ENCODE peak calls at places on chromosome 10, in seven cellular contexts. O, Y, M, S, P, G and D are unnamed samples.

GRCh38 chr10:125534515-125534914 is 148.4 kb downstream of the TEX36 start:
- DNase-seq in P (no peak), M (no peak), O (no peak), Y (no peak), S (no peak), G (no peak), D (no peak)

GRCh38 chr10:44860811-44861751 is 50.1 kb upstream of the TMEM72 start:
- DNase-seq in G (peak), M (no peak), S (no peak), P (peak), O (peak), Y (no peak), D (peak)

GRCh38 chr10:11162828-11163599 is 145.3 kb downstream of the CELF2 start:
- DNase-seq in M (peak), G (no peak), P (peak), Y (no peak), S (no peak), O (peak), D (no peak)

GRCh38 chr10:69383485-69384089 is 33.1 kb downstream of the TACR2 start:
- DNase-seq in O (peak), G (no peak), P (no peak), M (no peak), Y (no peak), S (no peak), D (peak)

GRCh38 chr10:104253106-104253505 is 1.6 kb upstream of the GSTO1 start:
- DNase-seq in O (no peak), S (no peak), M (no peak), G (no peak), P (no peak), Y (no peak), D (no peak)

GRCh38 chr10:130750441-130750840 is 561.1 kb downstream of the TCERG1L start:
- DNase-seq in M (no peak), Y (no peak), S (no peak), O (no peak), G (no peak), P (no peak), D (no peak)

GRCh38 chr10:35797187-35797586 is 155.1 kb upstream of the FZD8 start:
- DNase-seq in P (no peak), S (no peak), M (no peak), Y (no peak), G (no peak), O (no peak), D (peak)

GRCh38 chr10:6580279-6581029 is 378 bp upstream of the PRKCQ start:
- DNase-seq in Y (no peak), M (peak), S (no peak), G (no peak), O (peak), P (peak), D (peak)

GRCh38 chr10:62960416-62960815 is 144.2 kb upstream of the EGR2 start:
- DNase-seq in O (peak), G (no peak), Y (no peak), P (no peak), M (no peak), S (no peak), D (no peak)

GRCh38 chr10:61904711-61905445 is 3.4 kb downstream of the ARID5B start:
- DNase-seq in S (peak), O (peak), G (no peak), M (peak), Y (no peak), P (no peak), D (peak)

GRCh38 chr10:13046861-13047528 is 45.5 kb upstream of the CCDC3 start:
- DNase-seq in M (no peak), O (no peak), Y (no peak), P (no peak), G (no peak), S (no peak), D (no peak)

GRCh38 chr10:19917756-19918478 is 101.7 kb downstream of the PLXDC2 start:
- DNase-seq in Y (no peak), M (no peak), G (no peak), P (no peak), O (no peak), S (no peak), D (no peak)

GRCh38 chr10:100882251-100882643 is 30.5 kb upstream of the SLF2 start:
- DNase-seq in Y (no peak), S (no peak), P (no peak), O (no peak), G (no peak), M (no peak), D (no peak)

GRCh38 chr10:127906548-127907377 is at the start of gene PTPRE:
- DNase-seq in Y (peak), O (peak), S (no peak), G (no peak), M (peak), P (peak), D (peak)
- H3K4me3 ChIP-seq in Y (peak), O (peak), S (peak), G (peak), M (peak), P (peak), D (peak)

DNA sequence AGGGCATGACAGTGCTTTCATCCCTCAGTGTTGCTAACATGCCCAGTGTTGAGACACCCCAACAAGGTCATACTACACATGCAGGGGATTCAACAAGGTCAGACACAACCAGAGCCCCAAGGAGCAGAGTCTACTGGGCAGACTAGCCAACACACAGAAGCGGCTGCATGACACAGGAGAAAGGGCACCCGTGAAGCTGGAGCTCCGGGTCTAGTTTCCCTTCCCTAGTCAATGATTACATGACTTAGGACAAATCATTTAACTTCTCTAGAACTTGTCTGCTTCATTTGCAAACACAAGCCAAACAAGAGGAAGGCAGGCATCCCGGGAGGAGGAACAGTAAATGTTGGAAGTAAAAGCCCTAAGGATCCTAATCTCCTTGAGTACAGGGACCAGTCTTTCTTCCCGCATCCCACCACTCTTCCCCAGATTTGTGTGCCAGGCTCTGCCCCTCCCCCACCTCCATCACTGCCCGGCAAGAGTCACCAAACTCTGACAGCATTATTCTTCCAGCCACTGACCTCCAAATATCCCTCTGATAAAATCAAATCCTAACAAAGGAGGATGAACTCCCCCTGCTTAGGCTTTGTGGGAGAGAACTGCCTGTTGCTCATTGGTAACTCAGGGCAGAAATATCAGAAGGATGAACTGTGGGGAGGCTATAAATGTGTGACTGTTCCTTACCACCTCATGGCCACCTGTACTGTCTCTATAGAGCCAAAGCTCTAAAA is 104.3 kb downstream of the KCNMA1 start:
- DNase-seq in Y (no peak), M (no peak), P (no peak), S (no peak), O (no peak), G (no peak), D (no peak)
- H3K4me3 ChIP-seq in Y (no peak), M (no peak), P (no peak), S (no peak), O (no peak), G (no peak), D (no peak)

GRCh38 chr10:102673961-102674511 is 29.8 kb downstream of the TRIM8 start:
- DNase-seq in S (no peak), O (peak), Y (no peak), P (peak), M (peak), G (peak), D (peak)
- H3K4me3 ChIP-seq in S (no peak), O (peak), Y (peak), P (peak), M (no peak), G (peak), D (peak)

GRCh38 chr10:123150986-123151738 is 3.0 kb upstream of the BUB3 start:
- DNase-seq in Y (no peak), P (no peak), G (no peak), S (no peak), O (no peak), M (peak), D (no peak)
- H3K4me3 ChIP-seq in Y (peak), P (peak), G (peak), S (peak), O (no peak), M (no peak), D (no peak)